ENCODE peak calls at places on chromosome 19, in seven cellular contexts. K is spleen, P is HCT116, L is ovary, X is breast epithelium, R is Peyer's patch, F is heart left ventricle. U is an unnamed sample.

GRCh38 chr19:14809272-14810057 is 25.5 kb downstream of the OR7A5 start:
- DNase-seq in K (no peak), P (no peak), L (no peak), X (no peak), R (no peak), F (no peak), U (no peak)

GRCh38 chr19:12796146-12797071 is 5.1 kb downstream of the JUNB start:
- DNase-seq in K (peak; percentile 93), P (no peak), L (peak; percentile 81), X (peak; percentile 61), R (peak; percentile 81), F (peak; percentile 81), U (no peak)

GRCh38 chr19:42076375-42076944 is 494 bp downstream of the ZNF574 start:
- DNase-seq in K (no peak), P (no peak), L (peak; percentile 66), X (peak; percentile 37), R (no peak), F (no peak), U (peak; percentile 22)

GRCh38 chr19:3304871-3305423 is 61.4 kb upstream of the NFIC start:
- DNase-seq in K (peak; percentile 86), P (peak; percentile 56), L (peak; percentile 82), X (peak; percentile 40), R (peak; percentile 82), F (peak; percentile 51), U (peak; percentile 63)

GRCh38 chr19:4970558-4971423 is 1.9 kb downstream of the KDM4B start:
- DNase-seq in K (peak; percentile 84), P (no peak), L (no peak), X (no peak), R (peak; percentile 61), F (no peak), U (no peak)

GRCh38 chr19:40549007-40549708 is 27.5 kb upstream of the SHKBP1 start:
- DNase-seq in K (peak; percentile 89), P (peak; percentile 63), L (peak; percentile 52), X (no peak), R (peak; percentile 72), F (peak; percentile 53), U (no peak)

GRCh38 chr19:53037101-53038097 is 7.1 kb upstream of the ERVV-2 start:
- DNase-seq in K (peak; percentile 70), P (no peak), L (no peak), X (no peak), R (no peak), F (peak; percentile 38), U (no peak)

GRCh38 chr19:5492281-5492812 is 37.1 kb downstream of the ZNRF4 start:
- DNase-seq in K (no peak), P (no peak), L (no peak), X (no peak), R (no peak), F (no peak), U (no peak)

GRCh38 chr19:50490991-50491472 is 14.4 kb upstream of the GARIN5A start:
- DNase-seq in K (peak; percentile 54), P (no peak), L (no peak), X (no peak), R (peak; percentile 32), F (peak; percentile 24), U (no peak)

GRCh38 chr19:50835785-50836542 is 2.6 kb upstream of the KLK15 start:
- DNase-seq in K (peak; percentile 90), P (peak; percentile 57), L (peak; percentile 64), X (peak; percentile 35), R (peak; percentile 91), F (peak; percentile 60), U (peak; percentile 26)

GRCh38 chr19:49862411-49863253 is 4.7 kb downstream of the PNKP start:
- DNase-seq in K (peak; percentile 78), P (no peak), L (peak; percentile 54), X (no peak), R (peak; percentile 51), F (no peak), U (no peak)

GRCh38 chr19:40687525-40688016 is 2.9 kb downstream of the NUMBL start:
- DNase-seq in K (peak; percentile 84), P (no peak), L (peak; percentile 76), X (no peak), R (peak; percentile 75), F (peak; percentile 88), U (peak; percentile 97)

GRCh38 chr19:14059652-14060155 is 2.2 kb downstream of the PALM3 start:
- DNase-seq in K (no peak), P (no peak), L (no peak), X (no peak), R (peak; percentile 47), F (no peak), U (no peak)

GRCh38 chr19:23294141-23294540 is 43.9 kb upstream of the ZNF724 start:
- DNase-seq in K (no peak), P (no peak), L (no peak), X (no peak), R (no peak), F (no peak), U (no peak)

GRCh38 chr19:18144361-18144760 is 8.6 kb upstream of the PIK3R2 start:
- DNase-seq in K (no peak), P (no peak), L (no peak), X (no peak), R (no peak), F (no peak), U (no peak)
- H3K36me3 ChIP-seq in K (peaks cover 99% of the 10 kb centered on the region), P (peaks cover 22% of the 10 kb centered on the region), L (no peaks in the 10 kb centered on the region), X (no peaks in the 10 kb centered on the region), R (no peaks in the 10 kb centered on the region), F (peaks cover 62% of the 10 kb centered on the region), U (peaks cover 50% of the 10 kb centered on the region)

GRCh38 chr19:1156830-1157615 is 17.0 kb downstream of the SBNO2 start:
- DNase-seq in K (peak; percentile 71), P (no peak), L (no peak), X (no peak), R (no peak), F (no peak), U (no peak)
- H3K4me1 ChIP-seq in K (peaks cover 85% of the 10 kb centered on the region), P (peaks cover 3% of the 10 kb centered on the region), L (peaks cover 15% of the 10 kb centered on the region), X (peaks cover 23% of the 10 kb centered on the region), R (peaks cover 14% of the 10 kb centered on the region), F (peaks cover 38% of the 10 kb centered on the region), U (peaks cover 23% of the 10 kb centered on the region)

GRCh38 chr19:48714759-48715261 is 4.7 kb downstream of the MAMSTR start:
- DNase-seq in K (no peak), P (no peak), L (no peak), X (no peak), R (peak; percentile 74), F (no peak), U (no peak)

GRCh38 chr19:48713864-48714755 is 5.4 kb downstream of the MAMSTR start:
- DNase-seq in K (peak; percentile 97), P (peak; percentile 99), L (peak; percentile 99), X (peak; percentile 99), R (peak; percentile 100), F (peak; percentile 99), U (peak; percentile 97)

GRCh38 chr19:48717059-48717395 is 2.5 kb downstream of the MAMSTR start:
- DNase-seq in K (no peak), P (no peak), L (no peak), X (no peak), R (no peak), F (no peak), U (no peak)

GRCh38 chr19:48715681-48716171 is 3.8 kb downstream of the MAMSTR start:
- DNase-seq in K (no peak), P (no peak), L (peak; percentile 60), X (no peak), R (peak; percentile 61), F (peak; percentile 39), U (no peak)

DNA sequence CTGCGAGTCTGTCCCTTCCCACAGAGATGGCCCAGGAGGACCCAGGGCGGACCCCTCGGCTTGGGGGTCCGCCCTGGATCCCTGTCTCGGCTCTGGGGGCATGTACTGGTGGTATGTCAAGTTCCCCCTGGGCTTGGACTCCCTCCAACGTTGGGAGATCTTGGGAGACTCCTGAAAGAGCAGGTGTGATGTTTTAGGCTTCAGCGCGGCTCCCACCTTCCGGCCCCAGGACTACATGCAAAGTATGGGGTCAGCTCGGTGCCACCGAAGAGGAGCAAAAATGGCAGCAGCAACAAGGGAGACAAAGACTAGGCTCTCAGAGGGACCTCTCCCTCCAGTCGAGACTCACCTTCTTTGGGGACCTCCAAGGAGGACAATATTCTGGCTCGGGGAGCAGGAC is 4.2 kb downstream of the MAMSTR start:
- DNase-seq in K (no peak), P (no peak), L (peak; percentile 70), X (no peak), R (peak; percentile 56), F (peak; percentile 32), U (no peak)
- TF ChIP-seq POLR2A in K (no peak), P (no peak), L (no peak), X (no peak), R (no peak), F (no peak), U (no peak)

GRCh38 chr19:16087940-16088339 is 11.6 kb downstream of the TPM4 start:
- DNase-seq in K (no peak), P (no peak), L (no peak), X (no peak), R (no peak), F (no peak), U (no peak)

GRCh38 chr19:16088985-16089846 is 12.9 kb downstream of the TPM4 start:
- DNase-seq in K (no peak), P (no peak), L (no peak), X (no peak), R (no peak), F (no peak), U (no peak)

GRCh38 chr19:16091546-16092475 is 15.5 kb downstream of the TPM4 start:
- DNase-seq in K (no peak), P (no peak), L (no peak), X (no peak), R (no peak), F (no peak), U (no peak)

GRCh38 chr19:16085115-16085514 is 8.8 kb downstream of the TPM4 start:
- DNase-seq in K (no peak), P (no peak), L (no peak), X (no peak), R (no peak), F (no peak), U (no peak)

GRCh38 chr19:16088351-16088984 is 12.2 kb downstream of the TPM4 start:
- DNase-seq in K (no peak), P (no peak), L (no peak), X (no peak), R (no peak), F (no peak), U (no peak)
- H3K36me3 ChIP-seq in K (peaks cover 100% of the 10 kb centered on the region), P (peaks cover 59% of the 10 kb centered on the region), L (no peaks in the 10 kb centered on the region), X (no peaks in the 10 kb centered on the region), R (no peaks in the 10 kb centered on the region), F (peaks cover 100% of the 10 kb centered on the region), U (peaks cover 16% of the 10 kb centered on the region)

DNA sequence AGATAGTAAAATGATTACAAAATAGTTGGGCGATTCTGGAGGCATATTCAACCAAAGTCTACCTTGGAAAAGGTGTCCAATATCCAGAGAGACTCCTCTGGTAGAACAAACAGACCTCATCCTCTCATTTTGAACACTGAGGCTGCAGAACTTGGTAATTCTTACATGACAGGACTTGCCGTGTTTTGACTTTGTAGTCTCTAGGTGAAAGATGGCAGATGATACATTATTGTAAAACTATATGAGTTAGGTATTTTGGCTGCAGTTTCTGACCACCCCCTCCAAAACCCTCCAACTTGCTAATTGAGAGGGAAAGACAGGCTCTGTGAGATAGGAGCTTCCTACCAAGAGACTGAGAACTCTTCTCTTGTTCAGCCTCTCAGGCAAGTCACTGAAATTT is 22.6 kb downstream of the SAE1 start:
- DNase-seq in K (no peak), P (no peak), L (no peak), X (no peak), R (no peak), F (no peak), U (no peak)
- H3K4me1 ChIP-seq in K (peaks cover 74% of the 10 kb centered on the region), P (peaks cover 38% of the 10 kb centered on the region), L (peaks cover 8% of the 10 kb centered on the region), X (peaks cover 12% of the 10 kb centered on the region), R (peaks cover 24% of the 10 kb centered on the region), F (peaks cover 26% of the 10 kb centered on the region), U (peaks cover 22% of the 10 kb centered on the region)

GRCh38 chr19:7533281-7533819 is 2.2 kb upstream of the PNPLA6 start:
- DNase-seq in K (peak; percentile 84), P (no peak), L (peak; percentile 86), X (peak; percentile 52), R (peak; percentile 72), F (peak; percentile 87), U (peak; percentile 38)
- TF ChIP-seq POLR2A in K (no peak), P (no peak), L (no peak), X (no peak), R (no peak), F (no peak), U (no peak)